ENCODE peak calls at places on chromosomes 1 and 21, in seven cellular contexts. J is ovary, F is Panc1, K is colonic mucosa, C is thyroid gland, H is pancreas, T is left ventricle myocardium inferior. E is an unnamed sample. For H3K36me3, the result is how much of the 10 kb centered on the place peaks cover.

GRCh38 chr21:39087238-39087975 is 95.8 kb downstream of the PSMG1 start:
- DNase-seq in K (no peak), T (peak), C (no peak), J (no peak), H (no peak), F (no peak), E (no peak)

GRCh38 chr1:8422439-8423133 is 104.7 kb downstream of the SLC45A1 start:
- DNase-seq in F (no peak), T (no peak), H (peak), C (peak), K (no peak), J (peak), E (no peak)

GRCh38 chr1:31944205-31945089 is 6.3 kb upstream of the PTP4A2 start:
- DNase-seq in F (no peak), J (peak), H (peak), T (peak), C (peak), K (peak), E (peak)

GRCh38 chr1:43143441-43143888 is 28.6 kb downstream of the EBNA1BP2 start:
- DNase-seq in K (no peak), T (no peak), H (no peak), J (no peak), C (no peak), F (peak), E (peak)

GRCh38 chr21:27633631-27634030 is 666.7 kb upstream of the ADAMTS5 start:
- DNase-seq in F (no peak), C (no peak), K (no peak), J (no peak), H (no peak), T (no peak), E (no peak)

GRCh38 chr1:43238104-43238503 is 31.7 kb upstream of the TMEM125 start:
- DNase-seq in J (peak), F (peak), T (peak), K (peak), H (no peak), C (peak), E (peak)

GRCh38 chr1:242239394-242239793 is 240.5 kb upstream of the MAP1LC3C start:
- DNase-seq in H (no peak), K (no peak), C (no peak), T (no peak), J (no peak), F (no peak), E (no peak)

GRCh38 chr1:15277370-15277769 is 30.3 kb downstream of the FHAD1 start:
- DNase-seq in H (no peak), F (no peak), T (no peak), K (no peak), C (no peak), J (no peak), E (no peak)

GRCh38 chr1:236308827-236309226 is 27.1 kb upstream of the ERO1B start:
- DNase-seq in T (no peak), C (no peak), J (no peak), K (no peak), F (no peak), H (no peak), E (no peak)

GRCh38 chr21:42560517-42561179 is 47.0 kb downstream of the SLC37A1 start:
- DNase-seq in H (no peak), K (no peak), F (no peak), C (no peak), J (no peak), T (no peak), E (no peak)

GRCh38 chr1:35660581-35661473 is 19.5 kb upstream of the PSMB2 start:
- DNase-seq in K (no peak), H (no peak), C (no peak), F (no peak), J (no peak), T (no peak), E (peak)

GRCh38 chr1:105138445-105138821 is 1388.7 kb downstream of the AMY1C start:
- DNase-seq in F (no peak), J (no peak), C (no peak), T (no peak), H (no peak), K (no peak), E (no peak)

GRCh38 chr1:244239261-244239770 is 188.2 kb downstream of the ZBTB18 start:
- DNase-seq in F (no peak), J (no peak), K (no peak), T (no peak), H (no peak), C (no peak), E (peak)

GRCh38 chr1:204829133-204829532 is 41.5 kb upstream of the NFASC start:
- DNase-seq in F (no peak), T (no peak), H (no peak), C (no peak), K (no peak), J (no peak), E (peak)

GRCh38 chr1:109425391-109425790 is 857 bp downstream of the PSMA5 start:
- DNase-seq in F (no peak), H (no peak), C (no peak), K (no peak), T (no peak), J (no peak), E (no peak)

GRCh38 chr1:12546771-12547585 is 71.0 kb downstream of the DHRS3 start:
- DNase-seq in K (no peak), H (peak), T (peak), J (no peak), C (peak), F (no peak), E (no peak)

GRCh38 chr21:22345624-22346023 is 1347.4 kb downstream of the NCAM2 start:
- DNase-seq in J (no peak), H (no peak), T (no peak), K (no peak), C (no peak), F (no peak), E (no peak)

GRCh38 chr21:33948096-33948950 is 32.7 kb upstream of the ATP5PO start:
- DNase-seq in K (peak), C (peak), T (peak), J (peak), H (peak), F (no peak), E (peak)

GRCh38 chr1:2543543-2544092 is 12.6 kb upstream of the TNFRSF14 start:
- DNase-seq in J (no peak), H (no peak), F (no peak), K (no peak), C (peak), T (no peak), E (no peak)

GRCh38 chr1:26771643-26772321 is 16.0 kb upstream of the PIGV start:
- DNase-seq in C (no peak), K (peak), T (no peak), H (no peak), F (peak), J (peak), E (no peak)

GRCh38 chr21:44062380-44062779 is 44.8 kb upstream of the PWP2 start:
- DNase-seq in H (no peak), T (no peak), F (no peak), C (no peak), K (no peak), J (no peak), E (no peak)

GRCh38 chr1:24896176-24896575 is 33.9 kb downstream of the RUNX3 start:
- DNase-seq in K (peak), C (no peak), J (no peak), T (no peak), H (no peak), F (no peak), E (no peak)

GRCh38 chr1:176854134-176854533 is 310.4 kb downstream of the ASTN1 start:
- DNase-seq in K (no peak), C (no peak), J (no peak), F (no peak), H (no peak), T (no peak), E (no peak)

GRCh38 chr1:38502772-38503171 is 356.8 kb downstream of the RRAGC start:
- DNase-seq in C (no peak), K (no peak), H (no peak), J (no peak), T (no peak), F (no peak), E (peak)

GRCh38 chr1:38500891-38501290 is 358.7 kb downstream of the RRAGC start:
- DNase-seq in J (no peak), K (no peak), H (no peak), C (no peak), T (no peak), F (no peak), E (peak)

GRCh38 chr1:38497921-38498320 is 361.7 kb downstream of the RRAGC start:
- DNase-seq in F (no peak), T (no peak), H (no peak), K (no peak), C (no peak), J (no peak), E (no peak)

GRCh38 chr1:38505950-38506349 is 353.6 kb downstream of the RRAGC start:
- DNase-seq in H (no peak), T (no peak), J (no peak), F (no peak), C (no peak), K (no peak), E (no peak)

DNA sequence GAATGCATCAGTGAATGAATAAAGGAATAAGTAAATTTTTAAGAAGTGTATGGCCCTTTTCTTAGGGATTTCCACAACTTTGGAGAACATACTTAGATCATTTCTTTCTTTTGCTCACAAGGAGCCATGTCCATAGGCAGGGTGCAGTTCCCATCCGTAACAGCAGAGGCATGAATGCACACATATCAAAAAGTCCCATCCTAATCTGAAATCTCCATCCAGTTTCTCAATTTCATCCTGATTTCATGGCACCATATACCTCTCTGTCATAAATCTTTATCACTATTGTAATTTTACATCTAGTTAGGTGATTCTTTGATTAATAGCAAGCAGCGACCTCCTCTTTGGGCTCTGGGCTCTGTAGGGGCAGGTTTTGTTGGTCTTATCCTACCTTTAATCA is 359.2 kb downstream of the RRAGC start:
- DNase-seq in C (no peak), J (no peak), H (no peak), T (no peak), F (no peak), K (no peak), E (peak)
- TF ChIP-seq CTCF in C (peak), J (no peak), H (no peak), T (peak), F (peak), K (peak), E (peak)

GRCh38 chr1:39452540-39452939 is 38.9 kb upstream of the BMP8A start:
- DNase-seq in T (no peak), H (no peak), K (no peak), F (no peak), J (no peak), C (no peak), E (no peak)
- H3K36me3 ChIP-seq in T (half or more), H (half or more), K (under half), F (half or more), J (under half), C (half or more), E (half or more)

DNA sequence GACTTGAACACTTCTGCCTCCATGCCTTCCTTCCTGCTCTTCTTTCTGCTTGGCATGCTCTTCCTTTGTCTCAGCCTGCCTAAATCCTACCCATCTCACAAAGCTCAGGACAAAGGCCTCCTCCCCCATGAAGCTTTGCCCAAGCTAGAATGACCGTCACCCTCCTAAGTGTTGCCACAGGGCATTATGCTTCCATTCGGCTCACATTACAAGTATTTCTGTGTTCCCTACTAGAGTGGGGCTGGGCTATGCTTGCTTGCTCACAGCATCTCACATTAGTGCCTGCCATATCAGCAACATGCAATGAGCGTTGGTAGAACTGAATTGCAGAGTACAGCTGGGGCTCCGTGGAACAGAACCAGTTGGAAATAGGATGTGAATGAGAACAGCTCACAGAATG is 82.8 kb downstream of the CD58 start:
- DNase-seq in C (no peak), J (no peak), H (no peak), F (no peak), K (no peak), T (no peak), E (no peak)
- H3K27ac ChIP-seq in C (no peak), J (no peak), H (peak), F (no peak), K (no peak), T (no peak), E (no peak)

GRCh38 chr1:84122780-84123382 is 21.2 kb upstream of the PRKACB start:
- DNase-seq in C (peak), K (peak), F (no peak), H (no peak), J (no peak), T (no peak), E (peak)
- TF ChIP-seq CTCF in C (peak), K (peak), F (peak), H (peak), J (peak), T (peak), E (peak)